ENCODE peak calls at places on chromosomes 6 and 20, in five cellular contexts. A is activated naive CD4-positive, alpha-beta T cell treated with anti-CD3 and anti-CD28 coated beads, Interleukin-2, amount 50 U/mL, for 72 hours; U is hepatic stellate cell; R is activated T-cell treated with anti-CD3 and anti-CD28 coated beads, Interleukin-2, amount 50 U/mL, for 72 hours; T is T-helper 2 cell. F is an unnamed sample.

GRCh38 chr6:108446629-108447150 is 114.0 kb upstream of the FOXO3 start:
- DNase-seq in A (no peak), U (no peak), R (no peak), T (no peak), F (no peak)

GRCh38 chr20:24953621-24954133 is 4.6 kb downstream of the CST7 start:
- DNase-seq in A (no peak), U (no peak), R (peak), T (no peak), F (no peak)

GRCh38 chr6:50087231-50087954 is 37.7 kb upstream of the DEFB112 start:
- DNase-seq in A (no peak), U (no peak), R (no peak), T (no peak), F (peak)

GRCh38 chr6:130997061-130997753 is 65.8 kb downstream of the EPB41L2 start:
- DNase-seq in A (no peak), U (peak), R (no peak), T (no peak), F (peak)

GRCh38 chr20:24736131-24736843 is 212.8 kb upstream of the CST7 start:
- DNase-seq in A (no peak), U (no peak), R (no peak), T (no peak), F (no peak)

GRCh38 chr6:112008482-112008881 is 45.4 kb upstream of the CCN6 start:
- DNase-seq in A (no peak), U (no peak), R (no peak), T (no peak), F (no peak)

GRCh38 chr20:4147319-4147718 is 132.0 kb upstream of the RNF24 start:
- DNase-seq in A (no peak), U (no peak), R (no peak), T (no peak), F (no peak)

GRCh38 chr6:105680131-105680530 is 277.2 kb upstream of the PREP start:
- DNase-seq in A (no peak), U (no peak), R (no peak), T (peak), F (no peak)

GRCh38 chr20:48538058-48538825 is 289.6 kb downstream of the PREX1 start:
- DNase-seq in A (no peak), U (no peak), R (no peak), T (no peak), F (peak)

GRCh38 chr20:2210646-2211556 is 84.9 kb upstream of the TGM3 start:
- DNase-seq in A (no peak), U (peak), R (no peak), T (no peak), F (peak)

GRCh38 chr6:153092082-153093013 is 38.7 kb downstream of the RGS17 start:
- DNase-seq in A (no peak), U (no peak), R (no peak), T (no peak), F (peak)

GRCh38 chr6:133040025-133040838 is 200.9 kb upstream of the EYA4 start:
- DNase-seq in A (no peak), U (peak), R (no peak), T (peak), F (peak)

GRCh38 chr20:33948480-33948879 is 45.2 kb upstream of the RALY start:
- DNase-seq in A (no peak), U (no peak), R (no peak), T (no peak), F (no peak)

GRCh38 chr20:341682-342081 is 5.2 kb upstream of the NRSN2 start:
- DNase-seq in A (no peak), U (peak), R (peak), T (no peak), F (no peak)

GRCh38 chr6:38510205-38510604 is 129.5 kb downstream of the BTBD9 start:
- DNase-seq in A (no peak), U (no peak), R (no peak), T (no peak), F (no peak)

GRCh38 chr6:116074732-116075387 is 14.2 kb upstream of the FRK start:
- DNase-seq in A (no peak), U (no peak), R (no peak), T (no peak), F (no peak)

GRCh38 chr20:55160996-55161395 is 685.6 kb downstream of the DOK5 start:
- DNase-seq in A (no peak), U (no peak), R (no peak), T (no peak), F (no peak)

GRCh38 chr6:18473765-18474164 is 86.6 kb downstream of the RNF144B start:
- DNase-seq in A (no peak), U (no peak), R (no peak), T (no peak), F (no peak)

GRCh38 chr20:35305682-35306556 is 13.7 kb upstream of the FAM83C start:
- DNase-seq in A (peak), U (peak), R (peak), T (peak), F (peak)

GRCh38 chr6:112626468-112627082 is 279.4 kb downstream of the RFPL4B start:
- DNase-seq in A (no peak), U (peak), R (no peak), T (no peak), F (no peak)

GRCh38 chr20:10131612-10132345 is 86.9 kb upstream of the SNAP25 start:
- DNase-seq in A (no peak), U (peak), R (no peak), T (no peak), F (no peak)

GRCh38 chr20:1033751-1034419 is 31.8 kb upstream of the RSPO4 start:
- DNase-seq in A (no peak), U (no peak), R (peak), T (peak), F (no peak)

F was measured in HTR-8/SVneo.